ENCODE peak calls at places on chromosomes 2 and 18, in four cellular contexts. H is M059J; K is heart right ventricle; A is CD4-positive, alpha-beta T cell. S is an unnamed sample.

GRCh38 chr2:58398406-58398805 is 157.3 kb upstream of the FANCL start:
- DNase-seq in H (no peak), K (no peak), A (no peak), S (no peak)

GRCh38 chr2:199668648-199669047 is 182.3 kb downstream of the FTCDNL1 start:
- DNase-seq in H (no peak), K (no peak), A (no peak), S (no peak)

GRCh38 chr2:84908948-84909713 is 3.7 kb downstream of the TMSB10 start:
- DNase-seq in H (no peak), K (no peak), A (no peak), S (no peak)

GRCh38 chr2:41955641-41956040 is 92.2 kb upstream of the PKDCC start:
- DNase-seq in H (no peak), K (no peak), A (no peak), S (no peak)

GRCh38 chr2:133390151-133390550 is 178.1 kb downstream of the NCKAP5 start:
- DNase-seq in H (peak; percentile 82), K (no peak), A (no peak), S (peak; percentile 58)

GRCh38 chr18:26386002-26386401 is 159.8 kb downstream of the TAF4B start:
- DNase-seq in H (peak; percentile 87), K (no peak), A (no peak), S (peak; percentile 70)

GRCh38 chr2:222819722-222820333 is 41.0 kb upstream of the ACSL3 start:
- DNase-seq in H (peak; percentile 43), K (no peak), A (no peak), S (peak; percentile 27)

GRCh38 chr2:191401287-191401686 is 156.1 kb downstream of the MYO1B start:
- DNase-seq in H (peak; percentile 27), K (no peak), A (no peak), S (no peak)

GRCh38 chr18:78875998-78876650 is 103.5 kb upstream of the SALL3 start:
- DNase-seq in H (no peak), K (no peak), A (no peak), S (no peak)

GRCh38 chr2:182937864-182938263 is 71.4 kb upstream of the FRZB start:
- DNase-seq in H (no peak), K (no peak), A (no peak), S (no peak)

GRCh38 chr18:76620326-76620813 is 125.3 kb upstream of the ZNF516 start:
- DNase-seq in H (peak; percentile 43), K (peak; percentile 69), A (peak; percentile 4), S (no peak)

GRCh38 chr2:154375625-154376020 is 322.9 kb upstream of the KCNJ3 start:
- DNase-seq in H (peak; percentile 1), K (no peak), A (no peak), S (peak; percentile 64)

GRCh38 chr18:36485772-36486171 is 188.3 kb downstream of the FHOD3 start:
- DNase-seq in H (no peak), K (no peak), A (no peak), S (peak; percentile 32)

GRCh38 chr2:235504459-235505200 is 10.8 kb downstream of the AGAP1 start:
- DNase-seq in H (no peak), K (no peak), A (no peak), S (no peak)

GRCh38 chr18:23422751-23423418 is 30.2 kb upstream of the RIOK3 start:
- DNase-seq in H (peak; percentile 90), K (peak; percentile 25), A (no peak), S (peak; percentile 91)

GRCh38 chr18:48924621-48925601 is 25.9 kb downstream of the SMAD7 start:
- DNase-seq in H (no peak), K (no peak), A (no peak), S (no peak)

GRCh38 chr18:12702221-12703095 is at the start of the genes CEP76 and PSMG2:
- DNase-seq in H (peak; percentile 86), K (peak; percentile 94), A (peak; percentile 79), S (peak; percentile 88)

GRCh38 chr2:85063981-85064599 is 69.1 kb upstream of the TCF7L1 start:
- DNase-seq in H (no peak), K (no peak), A (no peak), S (no peak)

GRCh38 chr2:71743995-71744675 is 290.8 kb downstream of the DYSF start:
- DNase-seq in H (peak; percentile 64), K (no peak), A (no peak), S (peak; percentile 67)